ENCODE peak calls at places on chromosomes 5 and 9, in nine cellular contexts. One of them, this sample, is unnamed.

GRCh38 chr5:134127376-134127861 is 12.9 kb downstream of the TCF7 start:
- DNase-seq in astrocyte of the spinal cord: peak
- DNase-seq in mammary epithelial cell: peak
- DNase-seq in right atrium auricular region: no peak
- DNase-seq in cardiac muscle cell: peak
- DNase-seq in adrenal gland: peak
- DNase-seq in Caco-2: no peak
- DNase-seq in left ventricle myocardium inferior: peak
- DNase-seq in A549: no peak
- DNase-seq in this sample: peak

GRCh38 chr9:120583958-120584369 is 4.0 kb upstream of the CDK5RAP2 start:
- DNase-seq in astrocyte of the spinal cord: peak
- DNase-seq in mammary epithelial cell: peak
- DNase-seq in right atrium auricular region: peak
- DNase-seq in cardiac muscle cell: peak
- DNase-seq in adrenal gland: peak
- DNase-seq in Caco-2: no peak
- DNase-seq in left ventricle myocardium inferior: no peak
- DNase-seq in A549: peak
- DNase-seq in this sample: peak

GRCh38 chr9:27361401-27361953 is 64.5 kb upstream of the EQTN start:
- DNase-seq in astrocyte of the spinal cord: no peak
- DNase-seq in mammary epithelial cell: no peak
- DNase-seq in right atrium auricular region: no peak
- DNase-seq in cardiac muscle cell: no peak
- DNase-seq in adrenal gland: no peak
- DNase-seq in Caco-2: no peak
- DNase-seq in left ventricle myocardium inferior: no peak
- DNase-seq in A549: no peak
- DNase-seq in this sample: no peak

GRCh38 chr9:86434039-86434726 is 80.0 kb upstream of the TUT7 start:
- DNase-seq in astrocyte of the spinal cord: peak
- DNase-seq in mammary epithelial cell: peak
- DNase-seq in right atrium auricular region: peak
- DNase-seq in cardiac muscle cell: peak
- DNase-seq in adrenal gland: no peak
- DNase-seq in Caco-2: peak
- DNase-seq in left ventricle myocardium inferior: no peak
- DNase-seq in A549: peak
- DNase-seq in this sample: peak

GRCh38 chr9:77375956-77376532 is 198.7 kb downstream of the VPS13A start:
- DNase-seq in astrocyte of the spinal cord: no peak
- DNase-seq in mammary epithelial cell: no peak
- DNase-seq in right atrium auricular region: no peak
- DNase-seq in cardiac muscle cell: peak
- DNase-seq in adrenal gland: no peak
- DNase-seq in Caco-2: no peak
- DNase-seq in left ventricle myocardium inferior: no peak
- DNase-seq in A549: no peak
- DNase-seq in this sample: peak

GRCh38 chr9:112644449-112644965 is 73.4 kb downstream of the INIP start:
- DNase-seq in astrocyte of the spinal cord: peak
- DNase-seq in mammary epithelial cell: peak
- DNase-seq in right atrium auricular region: no peak
- DNase-seq in cardiac muscle cell: no peak
- DNase-seq in adrenal gland: no peak
- DNase-seq in Caco-2: no peak
- DNase-seq in left ventricle myocardium inferior: no peak
- DNase-seq in A549: no peak
- DNase-seq in this sample: peak

GRCh38 chr9:92404437-92404836 is at the start of gene OGN:
- DNase-seq in astrocyte of the spinal cord: peak
- DNase-seq in mammary epithelial cell: no peak
- DNase-seq in right atrium auricular region: no peak
- DNase-seq in cardiac muscle cell: peak
- DNase-seq in adrenal gland: no peak
- DNase-seq in Caco-2: no peak
- DNase-seq in left ventricle myocardium inferior: no peak
- DNase-seq in A549: no peak
- DNase-seq in this sample: peak

GRCh38 chr5:128227984-128228383 is 144.4 kb downstream of the SLC12A2 start:
- DNase-seq in astrocyte of the spinal cord: peak
- DNase-seq in mammary epithelial cell: peak
- DNase-seq in right atrium auricular region: no peak
- DNase-seq in cardiac muscle cell: peak
- DNase-seq in adrenal gland: no peak
- DNase-seq in Caco-2: no peak
- DNase-seq in left ventricle myocardium inferior: no peak
- DNase-seq in A549: peak
- DNase-seq in this sample: peak

GRCh38 chr5:173213236-173213933 is 21.6 kb downstream of the NKX2-5 start:
- DNase-seq in astrocyte of the spinal cord: no peak
- DNase-seq in mammary epithelial cell: no peak
- DNase-seq in right atrium auricular region: no peak
- DNase-seq in cardiac muscle cell: no peak
- DNase-seq in adrenal gland: no peak
- DNase-seq in Caco-2: no peak
- DNase-seq in left ventricle myocardium inferior: no peak
- DNase-seq in A549: no peak
- DNase-seq in this sample: no peak

GRCh38 chr5:59380350-59380951 is 513.1 kb downstream of the PDE4D start:
- DNase-seq in astrocyte of the spinal cord: peak
- DNase-seq in mammary epithelial cell: peak
- DNase-seq in right atrium auricular region: no peak
- DNase-seq in cardiac muscle cell: peak
- DNase-seq in adrenal gland: no peak
- DNase-seq in Caco-2: peak
- DNase-seq in left ventricle myocardium inferior: no peak
- DNase-seq in A549: peak
- DNase-seq in this sample: peak

GRCh38 chr9:97956365-97956764 is 18.4 kb upstream of the HEMGN start:
- DNase-seq in astrocyte of the spinal cord: no peak
- DNase-seq in mammary epithelial cell: no peak
- DNase-seq in right atrium auricular region: no peak
- DNase-seq in cardiac muscle cell: no peak
- DNase-seq in adrenal gland: no peak
- DNase-seq in Caco-2: no peak
- DNase-seq in left ventricle myocardium inferior: no peak
- DNase-seq in A549: no peak
- DNase-seq in this sample: no peak

GRCh38 chr5:113163328-113163727 is 186.7 kb downstream of the DCP2 start:
- DNase-seq in astrocyte of the spinal cord: peak
- DNase-seq in mammary epithelial cell: peak
- DNase-seq in right atrium auricular region: no peak
- DNase-seq in cardiac muscle cell: peak
- DNase-seq in adrenal gland: no peak
- DNase-seq in Caco-2: no peak
- DNase-seq in left ventricle myocardium inferior: no peak
- DNase-seq in A549: no peak
- DNase-seq in this sample: peak

GRCh38 chr9:122195875-122196274 is 32.9 kb downstream of the LHX6 start:
- DNase-seq in astrocyte of the spinal cord: no peak
- DNase-seq in mammary epithelial cell: no peak
- DNase-seq in right atrium auricular region: no peak
- DNase-seq in cardiac muscle cell: no peak
- DNase-seq in adrenal gland: no peak
- DNase-seq in Caco-2: no peak
- DNase-seq in left ventricle myocardium inferior: no peak
- DNase-seq in A549: no peak
- DNase-seq in this sample: no peak

GRCh38 chr5:29122306-29122705 is 2071.2 kb upstream of the CDH6 start:
- DNase-seq in astrocyte of the spinal cord: no peak
- DNase-seq in mammary epithelial cell: no peak
- DNase-seq in right atrium auricular region: no peak
- DNase-seq in cardiac muscle cell: no peak
- DNase-seq in adrenal gland: no peak
- DNase-seq in Caco-2: no peak
- DNase-seq in left ventricle myocardium inferior: no peak
- DNase-seq in A549: no peak
- DNase-seq in this sample: no peak

GRCh38 chr9:99266136-99267023 is 44.3 kb downstream of the SEC61B start:
- DNase-seq in astrocyte of the spinal cord: peak
- DNase-seq in mammary epithelial cell: peak
- DNase-seq in right atrium auricular region: no peak
- DNase-seq in cardiac muscle cell: peak
- DNase-seq in adrenal gland: peak
- DNase-seq in Caco-2: peak
- DNase-seq in left ventricle myocardium inferior: peak
- DNase-seq in A549: peak
- DNase-seq in this sample: peak

GRCh38 chr9:101796044-101796443 is 57.6 kb upstream of the GRIN3A start:
- DNase-seq in astrocyte of the spinal cord: no peak
- DNase-seq in mammary epithelial cell: no peak
- DNase-seq in right atrium auricular region: no peak
- DNase-seq in cardiac muscle cell: no peak
- DNase-seq in adrenal gland: no peak
- DNase-seq in Caco-2: no peak
- DNase-seq in left ventricle myocardium inferior: no peak
- DNase-seq in A549: no peak
- DNase-seq in this sample: no peak

GRCh38 chr5:170971-171800 is 20.1 kb upstream of the LRRC14B start:
- DNase-seq in astrocyte of the spinal cord: no peak
- DNase-seq in mammary epithelial cell: no peak
- DNase-seq in right atrium auricular region: no peak
- DNase-seq in cardiac muscle cell: no peak
- DNase-seq in adrenal gland: peak
- DNase-seq in Caco-2: no peak
- DNase-seq in left ventricle myocardium inferior: no peak
- DNase-seq in A549: no peak
- DNase-seq in this sample: no peak

GRCh38 chr5:132753135-132753987 is 6.1 kb downstream of the CCNI2 start:
- DNase-seq in astrocyte of the spinal cord: no peak
- DNase-seq in mammary epithelial cell: peak
- DNase-seq in right atrium auricular region: no peak
- DNase-seq in cardiac muscle cell: no peak
- DNase-seq in adrenal gland: no peak
- DNase-seq in Caco-2: peak
- DNase-seq in left ventricle myocardium inferior: no peak
- DNase-seq in A549: peak
- DNase-seq in this sample: no peak

GRCh38 chr9:99357575-99357974 is 135.5 kb downstream of the SEC61B start:
- DNase-seq in astrocyte of the spinal cord: no peak
- DNase-seq in mammary epithelial cell: no peak
- DNase-seq in right atrium auricular region: no peak
- DNase-seq in cardiac muscle cell: no peak
- DNase-seq in adrenal gland: no peak
- DNase-seq in Caco-2: no peak
- DNase-seq in left ventricle myocardium inferior: peak
- DNase-seq in A549: no peak
- DNase-seq in this sample: peak

GRCh38 chr9:96222132-96222531 is 79.8 kb downstream of the HSD17B3 start:
- DNase-seq in astrocyte of the spinal cord: no peak
- DNase-seq in mammary epithelial cell: no peak
- DNase-seq in right atrium auricular region: no peak
- DNase-seq in cardiac muscle cell: peak
- DNase-seq in adrenal gland: no peak
- DNase-seq in Caco-2: no peak
- DNase-seq in left ventricle myocardium inferior: no peak
- DNase-seq in A549: peak
- DNase-seq in this sample: peak

GRCh38 chr5:35285011-35285410 is 54.7 kb upstream of the PRLR start:
- DNase-seq in astrocyte of the spinal cord: no peak
- DNase-seq in mammary epithelial cell: no peak
- DNase-seq in right atrium auricular region: no peak
- DNase-seq in cardiac muscle cell: peak
- DNase-seq in adrenal gland: no peak
- DNase-seq in Caco-2: no peak
- DNase-seq in left ventricle myocardium inferior: no peak
- DNase-seq in A549: no peak
- DNase-seq in this sample: peak

GRCh38 chr5:115098041-115098702 is 71.5 kb downstream of the TRIM36 start:
- DNase-seq in astrocyte of the spinal cord: peak
- DNase-seq in mammary epithelial cell: peak
- DNase-seq in right atrium auricular region: no peak
- DNase-seq in cardiac muscle cell: peak
- DNase-seq in adrenal gland: peak
- DNase-seq in Caco-2: peak
- DNase-seq in left ventricle myocardium inferior: no peak
- DNase-seq in A549: peak
- DNase-seq in this sample: peak

GRCh38 chr9:20618361-20618799 is 3.9 kb downstream of the MLLT3 start:
- DNase-seq in astrocyte of the spinal cord: no peak
- DNase-seq in mammary epithelial cell: peak
- DNase-seq in right atrium auricular region: no peak
- DNase-seq in cardiac muscle cell: peak
- DNase-seq in adrenal gland: peak
- DNase-seq in Caco-2: no peak
- DNase-seq in left ventricle myocardium inferior: no peak
- DNase-seq in A549: peak
- DNase-seq in this sample: peak

GRCh38 chr5:108659531-108659930 is 88.2 kb upstream of the FER start:
- DNase-seq in astrocyte of the spinal cord: no peak
- DNase-seq in mammary epithelial cell: no peak
- DNase-seq in right atrium auricular region: no peak
- DNase-seq in cardiac muscle cell: no peak
- DNase-seq in adrenal gland: no peak
- DNase-seq in Caco-2: no peak
- DNase-seq in left ventricle myocardium inferior: no peak
- DNase-seq in A549: no peak
- DNase-seq in this sample: no peak
- H3K4me3 ChIP-seq in astrocyte of the spinal cord: no peak
- H3K4me3 ChIP-seq in mammary epithelial cell: no peak
- H3K4me3 ChIP-seq in right atrium auricular region: no peak
- H3K4me3 ChIP-seq in cardiac muscle cell: no peak
- H3K4me3 ChIP-seq in adrenal gland: no peak
- H3K4me3 ChIP-seq in Caco-2: no peak
- H3K4me3 ChIP-seq in left ventricle myocardium inferior: no peak
- H3K4me3 ChIP-seq in A549: no peak
- H3K4me3 ChIP-seq in this sample: no peak

GRCh38 chr9:79603222-79603925 is 31.6 kb downstream of the TLE4 start:
- DNase-seq in astrocyte of the spinal cord: no peak
- DNase-seq in mammary epithelial cell: no peak
- DNase-seq in right atrium auricular region: no peak
- DNase-seq in cardiac muscle cell: no peak
- DNase-seq in adrenal gland: no peak
- DNase-seq in Caco-2: no peak
- DNase-seq in left ventricle myocardium inferior: no peak
- DNase-seq in A549: no peak
- DNase-seq in this sample: no peak
- TF ChIP-seq CTCF in astrocyte of the spinal cord: peak
- TF ChIP-seq CTCF in mammary epithelial cell: no peak
- TF ChIP-seq CTCF in right atrium auricular region: no peak
- TF ChIP-seq CTCF in cardiac muscle cell: no peak
- TF ChIP-seq CTCF in adrenal gland: no peak
- TF ChIP-seq CTCF in Caco-2: no peak
- TF ChIP-seq CTCF in left ventricle myocardium inferior: no peak
- TF ChIP-seq CTCF in A549: no peak
- TF ChIP-seq CTCF in this sample: no peak

GRCh38 chr5:176513788-176514187 is 23.4 kb downstream of the RNF44 start:
- DNase-seq in astrocyte of the spinal cord: no peak
- DNase-seq in mammary epithelial cell: no peak
- DNase-seq in right atrium auricular region: no peak
- DNase-seq in cardiac muscle cell: no peak
- DNase-seq in adrenal gland: no peak
- DNase-seq in Caco-2: no peak
- DNase-seq in left ventricle myocardium inferior: no peak
- DNase-seq in A549: no peak
- DNase-seq in this sample: no peak
- H3K4me3 ChIP-seq in astrocyte of the spinal cord: no peak
- H3K4me3 ChIP-seq in mammary epithelial cell: no peak
- H3K4me3 ChIP-seq in right atrium auricular region: no peak
- H3K4me3 ChIP-seq in cardiac muscle cell: no peak
- H3K4me3 ChIP-seq in adrenal gland: no peak
- H3K4me3 ChIP-seq in Caco-2: no peak
- H3K4me3 ChIP-seq in left ventricle myocardium inferior: no peak
- H3K4me3 ChIP-seq in A549: no peak
- H3K4me3 ChIP-seq in this sample: no peak

GRCh38 chr5:159100022-159100927 is 559 bp upstream of the EBF1 start:
- DNase-seq in astrocyte of the spinal cord: peak
- DNase-seq in mammary epithelial cell: peak
- DNase-seq in right atrium auricular region: peak
- DNase-seq in cardiac muscle cell: peak
- DNase-seq in adrenal gland: peak
- DNase-seq in Caco-2: peak
- DNase-seq in left ventricle myocardium inferior: peak
- DNase-seq in A549: peak
- DNase-seq in this sample: peak
- TF ChIP-seq CTCF in astrocyte of the spinal cord: no peak
- TF ChIP-seq CTCF in mammary epithelial cell: no peak
- TF ChIP-seq CTCF in right atrium auricular region: no peak
- TF ChIP-seq CTCF in cardiac muscle cell: no peak
- TF ChIP-seq CTCF in adrenal gland: no peak
- TF ChIP-seq CTCF in Caco-2: no peak
- TF ChIP-seq CTCF in left ventricle myocardium inferior: no peak
- TF ChIP-seq CTCF in A549: no peak
- TF ChIP-seq CTCF in this sample: no peak

This sample was measured in fibroblast of mammary gland.